ENCODE peak calls at places on chromosomes 6 and 20, in four cellular contexts. One of them, this sample, is unnamed.

GRCh38 chr6:31821301-31822037 is 6.1 kb upstream of the HSPA1B start:
- DNase-seq in psoas muscle: peak; percentile 78
- DNase-seq in fibroblast of lung: peak; percentile 48
- DNase-seq in uterus: peak; percentile 72
- DNase-seq in this sample: peak; percentile 66

GRCh38 chr6:158648682-158649131 is 1.1 kb upstream of the SYTL3 start:
- DNase-seq in psoas muscle: no peak
- DNase-seq in fibroblast of lung: peak; percentile 96
- DNase-seq in uterus: no peak
- DNase-seq in this sample: no peak

GRCh38 chr20:48624315-48625020 is 203.3 kb downstream of the PREX1 start:
- DNase-seq in psoas muscle: no peak
- DNase-seq in fibroblast of lung: no peak
- DNase-seq in uterus: no peak
- DNase-seq in this sample: no peak

GRCh38 chr6:142925575-142926110 is 19.3 kb downstream of the HIVEP2 start:
- DNase-seq in psoas muscle: no peak
- DNase-seq in fibroblast of lung: peak; percentile 83
- DNase-seq in uterus: no peak
- DNase-seq in this sample: no peak

GRCh38 chr6:37256692-37257319 is 766 bp upstream of the TBC1D22B start:
- DNase-seq in psoas muscle: no peak
- DNase-seq in fibroblast of lung: no peak
- DNase-seq in uterus: no peak
- DNase-seq in this sample: no peak

GRCh38 chr6:161226005-161226964 is 47.6 kb downstream of the AGPAT4 start:
- DNase-seq in psoas muscle: no peak
- DNase-seq in fibroblast of lung: no peak
- DNase-seq in uterus: no peak
- DNase-seq in this sample: no peak

GRCh38 chr20:38032585-38033329 is 499 bp downstream of the TTI1 start:
- DNase-seq in psoas muscle: no peak
- DNase-seq in fibroblast of lung: no peak
- DNase-seq in uterus: no peak
- DNase-seq in this sample: no peak

GRCh38 chr20:41509801-41510200 is 108.4 kb downstream of the CHD6 start:
- DNase-seq in psoas muscle: peak; percentile 57
- DNase-seq in fibroblast of lung: peak; percentile 41
- DNase-seq in uterus: no peak
- DNase-seq in this sample: no peak

GRCh38 chr20:51688600-51688999 is 79.6 kb downstream of the ATP9A start:
- DNase-seq in psoas muscle: no peak
- DNase-seq in fibroblast of lung: no peak
- DNase-seq in uterus: no peak
- DNase-seq in this sample: no peak

GRCh38 chr6:111337715-111338333 is 145.2 kb downstream of the REV3L start:
- DNase-seq in psoas muscle: no peak
- DNase-seq in fibroblast of lung: no peak
- DNase-seq in uterus: no peak
- DNase-seq in this sample: no peak

GRCh38 chr6:36563237-36563927 is 16.1 kb upstream of the STK38 start:
- DNase-seq in psoas muscle: no peak
- DNase-seq in fibroblast of lung: no peak
- DNase-seq in uterus: no peak
- DNase-seq in this sample: no peak

GRCh38 chr20:60808701-60809100 is 443.4 kb upstream of the CDH4 start:
- DNase-seq in psoas muscle: no peak
- DNase-seq in fibroblast of lung: no peak
- DNase-seq in uterus: no peak
- DNase-seq in this sample: no peak

GRCh38 chr6:6885521-6886088 is 222.2 kb upstream of the RREB1 start:
- DNase-seq in psoas muscle: peak; percentile 60
- DNase-seq in fibroblast of lung: no peak
- DNase-seq in uterus: no peak
- DNase-seq in this sample: peak; percentile 7

GRCh38 chr20:35319206-35320197 is 27.3 kb upstream of the FAM83C start:
- DNase-seq in psoas muscle: no peak
- DNase-seq in fibroblast of lung: peak; percentile 89
- DNase-seq in uterus: no peak
- DNase-seq in this sample: no peak

GRCh38 chr20:50344232-50345071 is 153.8 kb downstream of the CEBPB start:
- DNase-seq in psoas muscle: no peak
- DNase-seq in fibroblast of lung: no peak
- DNase-seq in uterus: no peak
- DNase-seq in this sample: no peak

GRCh38 chr20:50395258-50395729 is 114.9 kb upstream of the PTPN1 start:
- DNase-seq in psoas muscle: peak; percentile 90
- DNase-seq in fibroblast of lung: peak; percentile 28
- DNase-seq in uterus: peak; percentile 71
- DNase-seq in this sample: no peak

GRCh38 chr6:113495521-113495920 is 361.6 kb upstream of the MARCKS start:
- DNase-seq in psoas muscle: no peak
- DNase-seq in fibroblast of lung: peak; percentile 89
- DNase-seq in uterus: no peak
- DNase-seq in this sample: no peak

GRCh38 chr6:56647172-56647762 is 4.6 kb upstream of the DST start:
- DNase-seq in psoas muscle: no peak
- DNase-seq in fibroblast of lung: no peak
- DNase-seq in uterus: no peak
- DNase-seq in this sample: no peak

GRCh38 chr6:108669673-108670072 is 109.0 kb downstream of the FOXO3 start:
- DNase-seq in psoas muscle: no peak
- DNase-seq in fibroblast of lung: no peak
- DNase-seq in uterus: no peak
- DNase-seq in this sample: no peak

GRCh38 chr6:33622456-33623431 is 1.6 kb downstream of the ITPR3 start:
- DNase-seq in psoas muscle: no peak
- DNase-seq in fibroblast of lung: no peak
- DNase-seq in uterus: no peak
- DNase-seq in this sample: no peak
- H3K27ac ChIP-seq in psoas muscle: no peak overlapping the region
- H3K27ac ChIP-seq in fibroblast of lung: peak overlapping the region; percentile 58
- H3K27ac ChIP-seq in uterus: peak overlapping the region; percentile 69
- H3K27ac ChIP-seq in this sample: no peak overlapping the region

GRCh38 chr6:74931567-74931966 is 274.3 kb downstream of the COL12A1 start:
- DNase-seq in psoas muscle: no peak
- DNase-seq in fibroblast of lung: peak; percentile 91
- DNase-seq in uterus: no peak
- DNase-seq in this sample: no peak
- H3K27ac ChIP-seq in psoas muscle: no peak overlapping the region
- H3K27ac ChIP-seq in fibroblast of lung: no peak overlapping the region
- H3K27ac ChIP-seq in uterus: no peak overlapping the region
- H3K27ac ChIP-seq in this sample: no peak overlapping the region

GRCh38 chr6:130932438-130932837 is 105.2 kb downstream of the SMLR1 start:
- DNase-seq in psoas muscle: no peak
- DNase-seq in fibroblast of lung: no peak
- DNase-seq in uterus: no peak
- DNase-seq in this sample: no peak
- H3K27ac ChIP-seq in psoas muscle: no peak overlapping the region
- H3K27ac ChIP-seq in fibroblast of lung: no peak overlapping the region
- H3K27ac ChIP-seq in uterus: no peak overlapping the region
- H3K27ac ChIP-seq in this sample: peak overlapping the region; percentile 72

GRCh38 chr6:122401104-122401503 is 1.7 kb downstream of the HSF2 start:
- DNase-seq in psoas muscle: no peak
- DNase-seq in fibroblast of lung: no peak
- DNase-seq in uterus: no peak
- DNase-seq in this sample: no peak

GRCh38 chr6:122399348-122400120 is at the start of gene HSF2:
- DNase-seq in psoas muscle: peak; percentile 96
- DNase-seq in fibroblast of lung: peak; percentile 99
- DNase-seq in uterus: peak; percentile 96
- DNase-seq in this sample: peak; percentile 92

GRCh38 chr6:122400121-122400450 is 634 bp downstream of the HSF2 start:
- DNase-seq in psoas muscle: no peak
- DNase-seq in fibroblast of lung: peak; percentile 19
- DNase-seq in uterus: no peak
- DNase-seq in this sample: no peak

GRCh38 chr6:122399055-122399347 is 451 bp upstream of the HSF2 start:
- DNase-seq in psoas muscle: no peak
- DNase-seq in fibroblast of lung: no peak
- DNase-seq in uterus: no peak
- DNase-seq in this sample: no peak

DNA sequence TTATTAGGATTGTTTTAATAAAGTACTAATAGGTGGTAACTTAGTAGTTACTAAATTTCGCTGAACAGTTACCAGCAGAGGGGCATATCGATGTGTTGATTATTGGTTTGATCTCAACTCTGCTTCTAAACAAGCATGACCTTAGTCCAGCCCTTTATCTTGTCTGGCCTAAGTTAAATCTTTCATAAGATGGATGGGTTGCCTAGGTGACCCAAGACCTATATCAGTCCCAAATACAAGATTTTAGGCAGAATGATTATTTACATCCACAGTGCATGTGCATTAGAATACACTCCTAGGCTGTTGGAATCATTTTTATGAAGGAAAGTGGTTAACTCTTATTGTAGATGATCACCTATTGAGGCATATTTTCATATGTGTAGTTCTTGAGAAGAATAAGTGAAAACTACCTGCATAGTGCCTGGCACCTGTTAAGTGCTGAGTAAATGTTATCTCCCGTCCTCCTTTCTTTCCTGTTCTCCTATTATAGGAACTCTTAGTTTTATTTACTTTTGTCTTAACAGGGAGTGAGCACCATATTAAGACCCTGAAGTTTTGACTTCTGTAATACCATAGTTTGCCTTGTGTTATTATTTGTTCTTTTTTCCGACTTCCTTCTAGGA is 1.1 kb downstream of the HSF2 start:
- DNase-seq in psoas muscle: no peak
- DNase-seq in fibroblast of lung: no peak
- DNase-seq in uterus: no peak
- DNase-seq in this sample: no peak
- H3K27ac ChIP-seq in psoas muscle: peak overlapping the region; percentile 96
- H3K27ac ChIP-seq in fibroblast of lung: peak overlapping the region; percentile 83
- H3K27ac ChIP-seq in uterus: no peak overlapping the region
- H3K27ac ChIP-seq in this sample: no peak overlapping the region

GRCh38 chr6:12295558-12296254 is 5.5 kb downstream of the EDN1 start:
- DNase-seq in psoas muscle: no peak
- DNase-seq in fibroblast of lung: no peak
- DNase-seq in uterus: no peak
- DNase-seq in this sample: no peak

GRCh38 chr6:12296604-12297003 is 6.4 kb downstream of the EDN1 start:
- DNase-seq in psoas muscle: no peak
- DNase-seq in fibroblast of lung: no peak
- DNase-seq in uterus: no peak
- DNase-seq in this sample: no peak

GRCh38 chr6:12297363-12298016 is 7.3 kb downstream of the EDN1 start:
- DNase-seq in psoas muscle: no peak
- DNase-seq in fibroblast of lung: no peak
- DNase-seq in uterus: no peak
- DNase-seq in this sample: no peak

GRCh38 chr6:12294851-12295536 is 4.8 kb downstream of the EDN1 start:
- DNase-seq in psoas muscle: no peak
- DNase-seq in fibroblast of lung: no peak
- DNase-seq in uterus: no peak
- DNase-seq in this sample: no peak

DNA sequence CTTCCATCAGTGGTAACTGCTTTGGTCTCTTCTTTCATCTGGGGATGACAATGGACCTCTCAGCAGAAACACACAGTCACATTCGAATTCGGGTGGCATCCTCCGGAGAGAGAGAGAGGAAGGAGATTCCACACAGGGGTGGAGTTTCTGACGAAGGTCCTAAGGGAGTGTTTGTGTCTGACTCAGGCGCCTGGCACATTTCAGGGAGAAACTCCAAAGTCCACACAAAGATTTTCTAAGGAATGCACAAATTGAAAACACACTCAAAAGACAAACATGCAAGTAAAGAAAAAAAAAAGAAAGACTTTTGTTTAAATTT is 6.1 kb downstream of the EDN1 start:
- DNase-seq in psoas muscle: no peak
- DNase-seq in fibroblast of lung: peak; percentile 89
- DNase-seq in uterus: no peak
- DNase-seq in this sample: no peak
- H3K27ac ChIP-seq in psoas muscle: no peak overlapping the region
- H3K27ac ChIP-seq in fibroblast of lung: peak overlapping the region; percentile 34
- H3K27ac ChIP-seq in uterus: no peak overlapping the region
- H3K27ac ChIP-seq in this sample: no peak overlapping the region

DNA sequence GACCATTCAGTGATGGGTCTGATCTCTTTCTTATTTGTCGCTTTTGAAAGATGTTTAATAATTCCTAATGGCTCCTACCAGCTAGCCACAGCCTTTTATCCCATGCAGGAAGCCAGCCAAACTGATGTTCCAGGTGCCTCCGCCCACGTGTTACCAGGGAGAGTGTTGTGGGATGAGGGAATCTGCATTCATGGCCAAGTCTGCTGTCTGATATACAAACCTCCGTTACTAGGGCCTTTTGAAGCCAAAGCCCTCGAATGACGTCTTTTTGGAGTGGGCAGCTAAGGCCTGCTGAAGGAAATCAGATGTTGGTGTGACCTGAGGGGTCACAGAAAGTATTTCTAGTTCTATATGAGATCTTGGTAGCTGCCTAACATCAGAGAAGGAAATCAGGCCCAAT is 21.3 kb downstream of the STK35 start:
- DNase-seq in psoas muscle: no peak
- DNase-seq in fibroblast of lung: peak; percentile 87
- DNase-seq in uterus: peak; percentile 84
- DNase-seq in this sample: no peak
- H3K27ac ChIP-seq in psoas muscle: no peak overlapping the region
- H3K27ac ChIP-seq in fibroblast of lung: peak overlapping the region; percentile 61
- H3K27ac ChIP-seq in uterus: peak overlapping the region; percentile 39
- H3K27ac ChIP-seq in this sample: no peak overlapping the region

DNA sequence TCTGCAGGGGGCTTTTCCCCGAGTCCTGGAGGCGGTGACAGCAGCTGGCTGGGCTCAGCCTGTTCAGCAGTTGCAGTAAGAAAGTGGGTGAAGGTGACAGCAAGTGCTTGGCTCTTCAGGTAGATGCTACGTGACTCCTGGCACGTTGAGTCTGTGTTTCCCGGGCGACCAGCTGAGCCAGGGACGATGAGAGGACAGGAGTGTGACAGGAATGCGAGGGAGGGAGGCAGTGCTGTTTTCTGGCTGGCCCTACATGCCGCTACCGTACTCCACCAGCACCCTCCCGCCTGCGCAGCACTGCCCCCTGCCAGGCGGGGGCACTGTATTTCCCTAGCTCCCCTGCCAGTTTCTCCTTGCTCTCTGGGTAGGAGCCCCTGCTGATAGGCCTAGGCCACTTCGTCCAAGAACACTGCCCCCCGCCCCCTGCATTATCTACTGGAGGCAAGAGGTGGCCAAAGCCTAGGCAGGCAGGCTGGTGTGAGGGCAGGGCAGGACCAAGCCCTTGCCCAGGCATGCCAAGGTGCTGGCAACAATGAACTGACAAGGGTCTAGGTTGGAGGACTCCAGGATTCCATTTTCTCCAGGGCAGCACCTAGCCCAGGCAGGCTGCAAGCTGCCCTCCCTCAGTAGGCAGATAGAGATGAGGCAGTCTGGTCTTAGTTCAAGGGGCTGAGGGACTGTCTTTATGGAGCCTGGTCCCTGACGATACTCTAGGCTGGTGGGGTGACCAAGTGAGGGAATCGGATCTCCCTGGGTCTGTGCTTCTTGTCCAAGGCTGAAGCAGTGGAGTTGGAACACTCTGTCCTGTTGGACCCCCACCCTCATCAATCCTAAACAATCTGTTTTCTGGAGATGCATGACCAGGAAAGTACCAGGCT is 19.2 kb downstream of the MRPS18A start:
- DNase-seq in psoas muscle: peak; percentile 74
- DNase-seq in fibroblast of lung: peak; percentile 48
- DNase-seq in uterus: peak; percentile 44
- DNase-seq in this sample: peak; percentile 78
- H3K27ac ChIP-seq in psoas muscle: peak overlapping the region; percentile 83
- H3K27ac ChIP-seq in fibroblast of lung: no peak overlapping the region
- H3K27ac ChIP-seq in uterus: peak overlapping the region; percentile 81
- H3K27ac ChIP-seq in this sample: peak overlapping the region; percentile 68